ENCODE peak calls at places on chromosomes 2 and 18, in five cellular contexts. One of them, this sample, is unnamed.

GRCh38 chr2:96225016-96225533 is 16.4 kb upstream of the STARD7 start:
- DNase-seq in HepG2: no peak
- DNase-seq in K562: peak
- DNase-seq in GM12891: no peak
- DNase-seq in GM12878: peak
- DNase-seq in this sample: no peak

GRCh38 chr2:14982790-14983189 is 350.3 kb downstream of the LRATD1 start:
- DNase-seq in HepG2: no peak
- DNase-seq in K562: no peak
- DNase-seq in GM12891: no peak
- DNase-seq in GM12878: no peak
- DNase-seq in this sample: no peak

GRCh38 chr18:78136986-78137385 is 842.6 kb upstream of the SALL3 start:
- DNase-seq in HepG2: no peak
- DNase-seq in K562: no peak
- DNase-seq in GM12891: no peak
- DNase-seq in GM12878: no peak
- DNase-seq in this sample: no peak

GRCh38 chr2:201363857-201364560 is 6.9 kb upstream of the FLACC1 start:
- DNase-seq in HepG2: peak
- DNase-seq in K562: peak
- DNase-seq in GM12891: no peak
- DNase-seq in GM12878: peak
- DNase-seq in this sample: no peak

GRCh38 chr2:108905906-108906305 is 83.1 kb downstream of the EDAR start:
- DNase-seq in HepG2: no peak
- DNase-seq in K562: no peak
- DNase-seq in GM12891: no peak
- DNase-seq in GM12878: no peak
- DNase-seq in this sample: no peak

GRCh38 chr2:16653083-16653375 is 12.6 kb downstream of the CYRIA start:
- DNase-seq in HepG2: no peak
- DNase-seq in K562: no peak
- DNase-seq in GM12891: no peak
- DNase-seq in GM12878: no peak
- DNase-seq in this sample: no peak

GRCh38 chr2:45182667-45183620 is 173.7 kb upstream of the SIX2 start:
- DNase-seq in HepG2: no peak
- DNase-seq in K562: no peak
- DNase-seq in GM12891: no peak
- DNase-seq in GM12878: no peak
- DNase-seq in this sample: no peak

GRCh38 chr2:165469417-165469816 is at the start of gene CSRNP3:
- DNase-seq in HepG2: peak
- DNase-seq in K562: no peak
- DNase-seq in GM12891: no peak
- DNase-seq in GM12878: no peak
- DNase-seq in this sample: no peak

GRCh38 chr18:8627540-8627939 is 18.3 kb downstream of the RAB12 start:
- DNase-seq in HepG2: peak
- DNase-seq in K562: no peak
- DNase-seq in GM12891: no peak
- DNase-seq in GM12878: no peak
- DNase-seq in this sample: no peak

GRCh38 chr18:8629602-8630001 is 20.4 kb downstream of the RAB12 start:
- DNase-seq in HepG2: no peak
- DNase-seq in K562: no peak
- DNase-seq in GM12891: no peak
- DNase-seq in GM12878: no peak
- DNase-seq in this sample: no peak

GRCh38 chr18:8632386-8632785 is 23.1 kb downstream of the RAB12 start:
- DNase-seq in HepG2: no peak
- DNase-seq in K562: no peak
- DNase-seq in GM12891: no peak
- DNase-seq in GM12878: no peak
- DNase-seq in this sample: no peak

GRCh38 chr18:8631265-8631664 is 22.0 kb downstream of the RAB12 start:
- DNase-seq in HepG2: no peak
- DNase-seq in K562: no peak
- DNase-seq in GM12891: no peak
- DNase-seq in GM12878: no peak
- DNase-seq in this sample: no peak

DNA sequence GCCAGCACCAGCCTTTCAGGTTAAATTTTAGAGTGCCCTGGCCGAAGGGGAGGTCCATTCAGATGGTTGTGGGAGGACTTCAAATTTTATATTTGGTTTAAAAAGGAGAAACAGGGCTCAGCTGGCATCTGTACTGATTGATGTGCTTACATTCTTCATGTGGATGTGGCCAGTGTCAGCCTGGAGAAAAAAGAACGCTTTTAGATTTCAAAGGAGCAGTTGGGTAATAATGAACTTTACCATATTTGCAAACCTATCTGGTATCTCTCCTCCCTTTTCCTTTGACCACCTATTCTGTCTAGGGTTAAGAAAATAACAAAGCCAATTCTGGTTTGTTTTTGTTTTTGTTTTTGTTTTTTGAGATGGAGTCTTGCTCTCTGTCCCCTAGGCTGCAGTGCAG is 21.3 kb downstream of the RAB12 start:
- DNase-seq in HepG2: peak
- DNase-seq in K562: no peak
- DNase-seq in GM12891: no peak
- DNase-seq in GM12878: no peak
- DNase-seq in this sample: no peak
- TF ChIP-seq TAF1 in HepG2: no peak
- TF ChIP-seq TAF1 in K562: no peak
- TF ChIP-seq TAF1 in GM12891: no peak
- TF ChIP-seq TAF1 in GM12878: no peak
- TF ChIP-seq TAF1 in this sample: no peak

GRCh38 chr2:64985457-64985856 is 3.7 kb upstream of the SLC1A4 start:
- DNase-seq in HepG2: no peak
- DNase-seq in K562: no peak
- DNase-seq in GM12891: no peak
- DNase-seq in GM12878: peak
- DNase-seq in this sample: no peak

GRCh38 chr2:64989126-64989981 is at the start of gene SLC1A4:
- DNase-seq in HepG2: peak
- DNase-seq in K562: peak
- DNase-seq in GM12891: peak
- DNase-seq in GM12878: no peak
- DNase-seq in this sample: peak

GRCh38 chr2:64987963-64988419 is 1.2 kb upstream of the SLC1A4 start:
- DNase-seq in HepG2: peak
- DNase-seq in K562: no peak
- DNase-seq in GM12891: no peak
- DNase-seq in GM12878: peak
- DNase-seq in this sample: no peak

GRCh38 chr2:64988420-64989125 is 626 bp upstream of the SLC1A4 start:
- DNase-seq in HepG2: peak
- DNase-seq in K562: peak
- DNase-seq in GM12891: peak
- DNase-seq in GM12878: no peak
- DNase-seq in this sample: peak

GRCh38 chr2:64987001-64987962 is 1.9 kb upstream of the SLC1A4 start:
- DNase-seq in HepG2: peak
- DNase-seq in K562: peak
- DNase-seq in GM12891: no peak
- DNase-seq in GM12878: peak
- DNase-seq in this sample: no peak
- TF ChIP-seq TAF1 in HepG2: no peak
- TF ChIP-seq TAF1 in K562: no peak
- TF ChIP-seq TAF1 in GM12891: no peak
- TF ChIP-seq TAF1 in GM12878: no peak
- TF ChIP-seq TAF1 in this sample: no peak

DNA sequence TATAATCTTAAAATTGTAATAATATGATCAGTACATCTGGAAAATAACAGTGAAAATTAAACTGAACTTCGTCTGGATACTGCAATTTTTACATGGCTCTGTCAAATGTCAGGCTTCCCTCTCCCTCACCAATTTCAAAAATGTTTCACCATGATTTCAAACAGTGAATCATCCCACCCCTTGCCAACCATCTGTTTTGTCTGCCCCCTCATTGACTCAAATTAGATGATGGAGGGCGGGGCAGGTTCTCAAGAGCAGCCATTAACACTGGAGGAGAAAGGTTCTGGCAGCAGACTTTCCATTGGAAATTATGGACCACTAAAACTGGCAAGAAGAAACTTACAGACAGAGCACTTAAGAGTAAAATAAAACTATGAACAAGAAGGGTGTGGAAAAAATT is 1195.7 kb upstream of the ZEB2 start:
- DNase-seq in HepG2: no peak
- DNase-seq in K562: no peak
- DNase-seq in GM12891: no peak
- DNase-seq in GM12878: no peak
- DNase-seq in this sample: no peak
- TF ChIP-seq TAF1 in HepG2: no peak
- TF ChIP-seq TAF1 in K562: no peak
- TF ChIP-seq TAF1 in GM12891: no peak
- TF ChIP-seq TAF1 in GM12878: no peak
- TF ChIP-seq TAF1 in this sample: no peak

GRCh38 chr2:113123731-113124130 is 3.7 kb upstream of the IL1RN start:
- DNase-seq in HepG2: no peak
- DNase-seq in K562: no peak
- DNase-seq in GM12891: no peak
- DNase-seq in GM12878: no peak
- DNase-seq in this sample: no peak

GRCh38 chr2:113124181-113124961 is 3.0 kb upstream of the IL1RN start:
- DNase-seq in HepG2: peak
- DNase-seq in K562: no peak
- DNase-seq in GM12891: no peak
- DNase-seq in GM12878: peak
- DNase-seq in this sample: no peak

GRCh38 chr2:113126845-113127645 is at the start of gene IL1RN:
- DNase-seq in HepG2: peak
- DNase-seq in K562: no peak
- DNase-seq in GM12891: no peak
- DNase-seq in GM12878: no peak
- DNase-seq in this sample: no peak

GRCh38 chr2:113127646-113128385 is 418 bp downstream of the IL1RN start:
- DNase-seq in HepG2: no peak
- DNase-seq in K562: no peak
- DNase-seq in GM12891: no peak
- DNase-seq in GM12878: no peak
- DNase-seq in this sample: no peak

DNA sequence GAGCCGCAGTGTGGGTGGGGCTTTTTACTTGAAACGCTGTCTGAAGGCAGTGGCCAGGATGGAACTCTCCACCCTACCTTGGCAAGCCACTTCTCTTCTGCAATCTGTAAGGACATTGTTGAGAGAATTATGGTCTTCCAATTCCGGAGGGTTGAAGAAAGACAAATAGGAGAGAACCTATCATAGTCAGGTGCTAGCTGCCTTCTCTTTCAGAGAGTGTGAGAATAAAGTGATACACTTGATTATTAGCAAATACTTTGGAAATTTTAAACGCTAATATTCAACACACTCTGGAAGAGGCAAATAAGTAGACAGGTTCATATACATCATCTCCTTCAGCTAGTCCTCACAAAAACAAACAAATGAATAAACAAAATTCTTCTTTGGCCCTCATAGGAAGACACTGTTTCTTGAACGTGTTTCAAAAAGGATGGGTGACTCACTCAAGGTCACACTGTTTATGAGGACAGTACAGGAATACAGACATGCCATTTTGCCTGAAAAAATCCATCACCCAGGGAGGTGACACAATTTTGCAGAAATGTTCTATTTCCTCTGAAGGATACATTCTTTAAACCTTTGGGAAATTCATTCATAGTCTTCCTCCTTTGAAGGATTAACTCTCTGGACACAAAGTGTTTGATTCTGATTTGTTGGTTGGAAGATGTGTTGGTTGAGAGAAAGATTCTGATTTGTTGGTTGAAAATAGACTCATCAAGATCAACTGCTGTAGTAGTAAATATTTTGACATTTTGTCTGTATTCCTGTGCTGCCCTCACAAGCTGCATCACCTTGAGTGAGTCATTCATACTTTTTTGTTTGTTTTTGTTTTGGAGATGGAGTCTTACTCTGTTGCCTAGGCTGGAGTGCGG is 2.2 kb upstream of the IL1RN start:
- DNase-seq in HepG2: peak
- DNase-seq in K562: no peak
- DNase-seq in GM12891: no peak
- DNase-seq in GM12878: no peak
- DNase-seq in this sample: no peak
- TF ChIP-seq TAF1 in HepG2: no peak
- TF ChIP-seq TAF1 in K562: no peak
- TF ChIP-seq TAF1 in GM12891: no peak
- TF ChIP-seq TAF1 in GM12878: no peak
- TF ChIP-seq TAF1 in this sample: no peak

GRCh38 chr2:110873056-110873502 is 140.7 kb downstream of the ACOXL start:
- DNase-seq in HepG2: no peak
- DNase-seq in K562: no peak
- DNase-seq in GM12891: no peak
- DNase-seq in GM12878: no peak
- DNase-seq in this sample: no peak
- TF ChIP-seq TAF1 in HepG2: no peak
- TF ChIP-seq TAF1 in K562: no peak
- TF ChIP-seq TAF1 in GM12891: no peak
- TF ChIP-seq TAF1 in GM12878: no peak
- TF ChIP-seq TAF1 in this sample: no peak

DNA sequence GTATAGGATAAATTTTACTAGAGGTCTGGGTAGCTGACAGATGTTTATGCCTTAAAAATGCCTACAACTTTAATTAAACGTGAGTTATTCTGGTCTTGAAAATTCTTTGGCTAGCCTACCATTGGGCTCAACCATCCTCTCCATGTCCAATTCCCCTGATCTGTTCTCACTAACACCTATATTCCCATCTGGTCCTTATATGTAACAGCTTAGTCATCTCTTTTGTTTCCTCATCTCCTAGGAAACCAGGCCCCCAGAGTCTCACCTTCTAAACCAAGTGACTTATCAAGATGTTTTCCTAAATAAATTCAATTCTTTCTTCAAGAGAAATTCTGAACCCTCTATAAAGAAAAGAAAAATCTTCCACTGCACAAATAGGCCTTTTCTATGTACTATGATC is 148.5 kb downstream of the TTC32 start:
- DNase-seq in HepG2: no peak
- DNase-seq in K562: no peak
- DNase-seq in GM12891: no peak
- DNase-seq in GM12878: no peak
- DNase-seq in this sample: no peak
- TF ChIP-seq TAF1 in HepG2: no peak
- TF ChIP-seq TAF1 in K562: no peak
- TF ChIP-seq TAF1 in GM12891: no peak
- TF ChIP-seq TAF1 in GM12878: no peak
- TF ChIP-seq TAF1 in this sample: no peak

GRCh38 chr2:222707689-222708273 is 36.3 kb downstream of the MOGAT1 start:
- DNase-seq in HepG2: peak
- DNase-seq in K562: no peak
- DNase-seq in GM12891: no peak
- DNase-seq in GM12878: no peak
- DNase-seq in this sample: no peak
- TF ChIP-seq TAF1 in HepG2: no peak
- TF ChIP-seq TAF1 in K562: no peak
- TF ChIP-seq TAF1 in GM12891: no peak
- TF ChIP-seq TAF1 in GM12878: no peak
- TF ChIP-seq TAF1 in this sample: no peak

This sample was measured in GM12892.